ENCODE peak calls at places on chromosome 17, in eight cellular contexts. One of them, this sample, is unnamed.

GRCh38 chr17:8436169-8436932 is 667 bp downstream of the NDEL1 start:
- DNase-seq in spleen: peak
- DNase-seq in IMR-90: peak
- DNase-seq in astrocyte of the cerebellum: no peak
- DNase-seq in ovary: peak
- DNase-seq in cardiac fibroblast: peak
- DNase-seq in GM23338: peak
- DNase-seq in psoas muscle: peak
- DNase-seq in this sample: peak

GRCh38 chr17:12592941-12593340 is 72.7 kb upstream of the MYOCD start:
- DNase-seq in spleen: no peak
- DNase-seq in IMR-90: no peak
- DNase-seq in astrocyte of the cerebellum: peak
- DNase-seq in ovary: no peak
- DNase-seq in cardiac fibroblast: no peak
- DNase-seq in GM23338: no peak
- DNase-seq in psoas muscle: no peak
- DNase-seq in this sample: no peak

GRCh38 chr17:61619493-61619892 is 28.5 kb upstream of the NACA2 start:
- DNase-seq in spleen: no peak
- DNase-seq in IMR-90: no peak
- DNase-seq in astrocyte of the cerebellum: no peak
- DNase-seq in ovary: no peak
- DNase-seq in cardiac fibroblast: peak
- DNase-seq in GM23338: peak
- DNase-seq in psoas muscle: no peak
- DNase-seq in this sample: no peak

GRCh38 chr17:1588781-1589585 is 26.4 kb upstream of the PITPNA start:
- DNase-seq in spleen: no peak
- DNase-seq in IMR-90: no peak
- DNase-seq in astrocyte of the cerebellum: peak
- DNase-seq in ovary: no peak
- DNase-seq in cardiac fibroblast: peak
- DNase-seq in GM23338: peak
- DNase-seq in psoas muscle: no peak
- DNase-seq in this sample: no peak

GRCh38 chr17:82238562-82239201 is 9.8 kb downstream of the SLC16A3 start:
- DNase-seq in spleen: peak
- DNase-seq in IMR-90: peak
- DNase-seq in astrocyte of the cerebellum: no peak
- DNase-seq in ovary: peak
- DNase-seq in cardiac fibroblast: peak
- DNase-seq in GM23338: no peak
- DNase-seq in psoas muscle: peak
- DNase-seq in this sample: no peak

GRCh38 chr17:77228224-77229215 is 87.8 kb downstream of the SEC14L1 start:
- DNase-seq in spleen: peak
- DNase-seq in IMR-90: no peak
- DNase-seq in astrocyte of the cerebellum: no peak
- DNase-seq in ovary: no peak
- DNase-seq in cardiac fibroblast: no peak
- DNase-seq in GM23338: no peak
- DNase-seq in psoas muscle: no peak
- DNase-seq in this sample: no peak

GRCh38 chr17:2369551-2370210 is 31.2 kb downstream of the MNT start:
- DNase-seq in spleen: no peak
- DNase-seq in IMR-90: no peak
- DNase-seq in astrocyte of the cerebellum: no peak
- DNase-seq in ovary: no peak
- DNase-seq in cardiac fibroblast: no peak
- DNase-seq in GM23338: peak
- DNase-seq in psoas muscle: no peak
- DNase-seq in this sample: no peak

GRCh38 chr17:73274490-73274889 is 12.8 kb upstream of the CPSF4L start:
- DNase-seq in spleen: no peak
- DNase-seq in IMR-90: no peak
- DNase-seq in astrocyte of the cerebellum: no peak
- DNase-seq in ovary: no peak
- DNase-seq in cardiac fibroblast: no peak
- DNase-seq in GM23338: no peak
- DNase-seq in psoas muscle: no peak
- DNase-seq in this sample: no peak

GRCh38 chr17:31691251-31691905 is 167.7 kb downstream of the COPRS start:
- DNase-seq in spleen: no peak
- DNase-seq in IMR-90: no peak
- DNase-seq in astrocyte of the cerebellum: no peak
- DNase-seq in ovary: no peak
- DNase-seq in cardiac fibroblast: no peak
- DNase-seq in GM23338: no peak
- DNase-seq in psoas muscle: no peak
- DNase-seq in this sample: no peak

GRCh38 chr17:19750835-19751234 is 2.7 kb upstream of the ALDH3A1 start:
- DNase-seq in spleen: peak
- DNase-seq in IMR-90: no peak
- DNase-seq in astrocyte of the cerebellum: no peak
- DNase-seq in ovary: no peak
- DNase-seq in cardiac fibroblast: no peak
- DNase-seq in GM23338: no peak
- DNase-seq in psoas muscle: no peak
- DNase-seq in this sample: no peak

GRCh38 chr17:9003355-9004131 is 17.8 kb upstream of the NTN1 start:
- DNase-seq in spleen: no peak
- DNase-seq in IMR-90: no peak
- DNase-seq in astrocyte of the cerebellum: no peak
- DNase-seq in ovary: no peak
- DNase-seq in cardiac fibroblast: no peak
- DNase-seq in GM23338: peak
- DNase-seq in psoas muscle: no peak
- DNase-seq in this sample: peak

GRCh38 chr17:72189781-72190593 is 69.2 kb downstream of the SOX9 start:
- DNase-seq in spleen: no peak
- DNase-seq in IMR-90: peak
- DNase-seq in astrocyte of the cerebellum: no peak
- DNase-seq in ovary: no peak
- DNase-seq in cardiac fibroblast: no peak
- DNase-seq in GM23338: no peak
- DNase-seq in psoas muscle: no peak
- DNase-seq in this sample: no peak

GRCh38 chr17:20063665-20064648 is 54.8 kb downstream of the SPECC1 start:
- DNase-seq in spleen: no peak
- DNase-seq in IMR-90: peak
- DNase-seq in astrocyte of the cerebellum: peak
- DNase-seq in ovary: peak
- DNase-seq in cardiac fibroblast: peak
- DNase-seq in GM23338: peak
- DNase-seq in psoas muscle: peak
- DNase-seq in this sample: no peak

GRCh38 chr17:14103821-14104220 is 34.5 kb downstream of the COX10 start:
- DNase-seq in spleen: no peak
- DNase-seq in IMR-90: no peak
- DNase-seq in astrocyte of the cerebellum: no peak
- DNase-seq in ovary: no peak
- DNase-seq in cardiac fibroblast: no peak
- DNase-seq in GM23338: no peak
- DNase-seq in psoas muscle: no peak
- DNase-seq in this sample: no peak

GRCh38 chr17:13415877-13416416 is 185.8 kb downstream of the HS3ST3A1 start:
- DNase-seq in spleen: no peak
- DNase-seq in IMR-90: peak
- DNase-seq in astrocyte of the cerebellum: no peak
- DNase-seq in ovary: no peak
- DNase-seq in cardiac fibroblast: peak
- DNase-seq in GM23338: no peak
- DNase-seq in psoas muscle: no peak
- DNase-seq in this sample: no peak

GRCh38 chr17:9002610-9003354 is 18.5 kb upstream of the NTN1 start:
- DNase-seq in spleen: peak
- DNase-seq in IMR-90: no peak
- DNase-seq in astrocyte of the cerebellum: no peak
- DNase-seq in ovary: no peak
- DNase-seq in cardiac fibroblast: no peak
- DNase-seq in GM23338: peak
- DNase-seq in psoas muscle: peak
- DNase-seq in this sample: peak

GRCh38 chr17:57544834-57545463 is 200.2 kb downstream of the CCDC182 start:
- DNase-seq in spleen: no peak
- DNase-seq in IMR-90: no peak
- DNase-seq in astrocyte of the cerebellum: no peak
- DNase-seq in ovary: no peak
- DNase-seq in cardiac fibroblast: no peak
- DNase-seq in GM23338: no peak
- DNase-seq in psoas muscle: no peak
- DNase-seq in this sample: no peak

GRCh38 chr17:43790311-43790940 is 10.2 kb downstream of the CFAP97D1 start:
- DNase-seq in spleen: no peak
- DNase-seq in IMR-90: no peak
- DNase-seq in astrocyte of the cerebellum: no peak
- DNase-seq in ovary: no peak
- DNase-seq in cardiac fibroblast: no peak
- DNase-seq in GM23338: peak
- DNase-seq in psoas muscle: no peak
- DNase-seq in this sample: no peak

GRCh38 chr17:35540589-35541404 is 3.3 kb upstream of the SLFN12L start:
- DNase-seq in spleen: peak
- DNase-seq in IMR-90: peak
- DNase-seq in astrocyte of the cerebellum: no peak
- DNase-seq in ovary: no peak
- DNase-seq in cardiac fibroblast: peak
- DNase-seq in GM23338: no peak
- DNase-seq in psoas muscle: peak
- DNase-seq in this sample: no peak

GRCh38 chr17:32916134-32916533 is 11.8 kb upstream of the TMEM98 start:
- DNase-seq in spleen: no peak
- DNase-seq in IMR-90: no peak
- DNase-seq in astrocyte of the cerebellum: no peak
- DNase-seq in ovary: no peak
- DNase-seq in cardiac fibroblast: no peak
- DNase-seq in GM23338: no peak
- DNase-seq in psoas muscle: no peak
- DNase-seq in this sample: no peak

GRCh38 chr17:78154903-78155811 is 9.0 kb downstream of the C17orf99 start:
- DNase-seq in spleen: no peak
- DNase-seq in IMR-90: no peak
- DNase-seq in astrocyte of the cerebellum: no peak
- DNase-seq in ovary: no peak
- DNase-seq in cardiac fibroblast: no peak
- DNase-seq in GM23338: no peak
- DNase-seq in psoas muscle: no peak
- DNase-seq in this sample: no peak

GRCh38 chr17:76103274-76104139 is at the start of gene EXOC7:
- DNase-seq in spleen: peak
- DNase-seq in IMR-90: peak
- DNase-seq in astrocyte of the cerebellum: peak
- DNase-seq in ovary: peak
- DNase-seq in cardiac fibroblast: peak
- DNase-seq in GM23338: peak
- DNase-seq in psoas muscle: peak
- DNase-seq in this sample: peak
- TF ChIP-seq CTCF in spleen: no peak
- TF ChIP-seq CTCF in IMR-90: no peak
- TF ChIP-seq CTCF in astrocyte of the cerebellum: peak
- TF ChIP-seq CTCF in ovary: no peak
- TF ChIP-seq CTCF in cardiac fibroblast: no peak
- TF ChIP-seq CTCF in GM23338: no peak
- TF ChIP-seq CTCF in psoas muscle: no peak
- TF ChIP-seq CTCF in this sample: no peak

GRCh38 chr17:29384901-29385300 is 5.3 kb upstream of the TAOK1 start:
- DNase-seq in spleen: no peak
- DNase-seq in IMR-90: no peak
- DNase-seq in astrocyte of the cerebellum: no peak
- DNase-seq in ovary: no peak
- DNase-seq in cardiac fibroblast: peak
- DNase-seq in GM23338: no peak
- DNase-seq in psoas muscle: no peak
- DNase-seq in this sample: no peak
- TF ChIP-seq CTCF in spleen: no peak
- TF ChIP-seq CTCF in IMR-90: no peak
- TF ChIP-seq CTCF in astrocyte of the cerebellum: no peak
- TF ChIP-seq CTCF in ovary: no peak
- TF ChIP-seq CTCF in cardiac fibroblast: no peak
- TF ChIP-seq CTCF in GM23338: peak
- TF ChIP-seq CTCF in psoas muscle: no peak
- TF ChIP-seq CTCF in this sample: no peak

GRCh38 chr17:67833946-67834631 is 8.8 kb downstream of the BPTF start:
- DNase-seq in spleen: no peak
- DNase-seq in IMR-90: no peak
- DNase-seq in astrocyte of the cerebellum: no peak
- DNase-seq in ovary: no peak
- DNase-seq in cardiac fibroblast: no peak
- DNase-seq in GM23338: peak
- DNase-seq in psoas muscle: no peak
- DNase-seq in this sample: no peak
- TF ChIP-seq CTCF in spleen: no peak
- TF ChIP-seq CTCF in IMR-90: no peak
- TF ChIP-seq CTCF in astrocyte of the cerebellum: peak
- TF ChIP-seq CTCF in ovary: no peak
- TF ChIP-seq CTCF in cardiac fibroblast: no peak
- TF ChIP-seq CTCF in GM23338: peak
- TF ChIP-seq CTCF in psoas muscle: no peak
- TF ChIP-seq CTCF in this sample: peak

GRCh38 chr17:18140648-18141047 is 32.1 kb downstream of the MYO15A start:
- DNase-seq in spleen: no peak
- DNase-seq in IMR-90: no peak
- DNase-seq in astrocyte of the cerebellum: no peak
- DNase-seq in ovary: no peak
- DNase-seq in cardiac fibroblast: no peak
- DNase-seq in GM23338: no peak
- DNase-seq in psoas muscle: no peak
- DNase-seq in this sample: no peak

GRCh38 chr17:18141210-18141803 is 32.8 kb downstream of the MYO15A start:
- DNase-seq in spleen: no peak
- DNase-seq in IMR-90: peak
- DNase-seq in astrocyte of the cerebellum: peak
- DNase-seq in ovary: no peak
- DNase-seq in cardiac fibroblast: peak
- DNase-seq in GM23338: peak
- DNase-seq in psoas muscle: no peak
- DNase-seq in this sample: peak

GRCh38 chr17:18139498-18139897 is 30.9 kb downstream of the MYO15A start:
- DNase-seq in spleen: no peak
- DNase-seq in IMR-90: no peak
- DNase-seq in astrocyte of the cerebellum: no peak
- DNase-seq in ovary: no peak
- DNase-seq in cardiac fibroblast: no peak
- DNase-seq in GM23338: no peak
- DNase-seq in psoas muscle: no peak
- DNase-seq in this sample: no peak

GRCh38 chr17:18139092-18139491 is 30.5 kb downstream of the MYO15A start:
- DNase-seq in spleen: no peak
- DNase-seq in IMR-90: no peak
- DNase-seq in astrocyte of the cerebellum: no peak
- DNase-seq in ovary: no peak
- DNase-seq in cardiac fibroblast: no peak
- DNase-seq in GM23338: no peak
- DNase-seq in psoas muscle: no peak
- DNase-seq in this sample: no peak

DNA sequence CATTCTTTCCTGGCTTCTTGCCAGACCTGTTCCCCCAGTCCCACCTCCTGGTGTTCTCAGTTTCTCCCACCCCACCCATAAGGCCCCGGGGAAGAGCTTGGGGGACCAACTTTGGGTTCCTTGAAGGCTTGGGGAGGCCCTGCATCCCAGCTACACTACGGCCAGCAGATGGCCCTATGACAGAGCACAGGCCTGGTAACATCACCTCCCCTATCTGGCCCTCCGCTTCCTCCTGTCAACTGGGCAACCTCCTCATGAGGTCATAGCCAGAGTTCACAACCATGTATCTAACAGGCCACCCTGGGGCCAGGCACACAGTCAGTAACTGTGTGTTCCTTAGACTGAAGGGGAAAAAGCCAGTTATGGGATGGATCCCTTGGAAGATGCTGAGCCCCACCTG is 31.4 kb downstream of the MYO15A start:
- DNase-seq in spleen: no peak
- DNase-seq in IMR-90: peak
- DNase-seq in astrocyte of the cerebellum: no peak
- DNase-seq in ovary: no peak
- DNase-seq in cardiac fibroblast: peak
- DNase-seq in GM23338: peak
- DNase-seq in psoas muscle: no peak
- DNase-seq in this sample: no peak
- TF ChIP-seq CTCF in spleen: no peak
- TF ChIP-seq CTCF in IMR-90: peak
- TF ChIP-seq CTCF in astrocyte of the cerebellum: peak
- TF ChIP-seq CTCF in ovary: no peak
- TF ChIP-seq CTCF in cardiac fibroblast: peak
- TF ChIP-seq CTCF in GM23338: peak
- TF ChIP-seq CTCF in psoas muscle: no peak
- TF ChIP-seq CTCF in this sample: no peak

This sample was measured in neural crest cell.